ENCODE peak calls at places on chromosomes 4 and X, in seven cellular contexts. F is fibroblast of mammary gland, H is occipital lobe, V is D341Med, Z is pons, K is GM20000, A is HFF-Myc. S is an unnamed sample.

GRCh38 chr4:26268246-26268645 is 52.6 kb upstream of the RBPJ start:
- DNase-seq in A (no peak), V (no peak), H (no peak), K (no peak), F (no peak), Z (no peak), S (no peak)

GRCh38 chr4:109648266-109648996 is 54.8 kb downstream of the CASP6 start:
- DNase-seq in V (no peak), F (no peak), K (peak), Z (no peak), A (no peak), H (no peak), S (no peak)

GRCh38 chrX:46791927-46792825 is 33.3 kb upstream of the SLC9A7 start:
- DNase-seq in F (peak), V (no peak), A (peak), Z (no peak), K (peak), H (no peak), S (no peak)

GRCh38 chr4:76430519-76431388 is 4.3 kb upstream of the SHROOM3 start:
- DNase-seq in A (peak), H (no peak), Z (peak), K (peak), V (peak), F (peak), S (peak)

GRCh38 chr4:141455651-141456050 is 180.7 kb upstream of the IL15 start:
- DNase-seq in H (no peak), K (no peak), F (no peak), Z (no peak), V (no peak), A (no peak), S (no peak)

GRCh38 chr4:109649872-109650271 is 53.4 kb downstream of the CASP6 start:
- DNase-seq in V (no peak), F (no peak), A (no peak), K (peak), H (no peak), Z (no peak), S (peak)

GRCh38 chrX:73683236-73683859 is 120.4 kb downstream of the CHIC1 start:
- DNase-seq in H (no peak), V (no peak), K (no peak), A (no peak), Z (no peak), F (peak), S (no peak)

GRCh38 chr4:150828159-150828558 is 186.9 kb downstream of the LRBA start:
- DNase-seq in Z (no peak), K (peak), H (no peak), A (no peak), F (no peak), V (no peak), S (no peak)

GRCh38 chr4:145937990-145938611 is 522 bp downstream of the ZNF827 start:
- DNase-seq in Z (peak), K (peak), F (peak), H (no peak), A (no peak), V (peak), S (peak)

GRCh38 chr4:7487464-7487863 is 52.7 kb upstream of the PSAPL1 start:
- DNase-seq in A (no peak), V (peak), K (no peak), Z (no peak), F (no peak), H (no peak), S (no peak)

GRCh38 chr4:153684182-153685073 is at the start of gene TLR2:
- DNase-seq in V (peak), Z (peak), H (no peak), A (no peak), K (peak), F (peak), S (no peak)

GRCh38 chrX:39728025-39728424 is 369.7 kb downstream of the BCOR start:
- DNase-seq in H (no peak), K (no peak), A (peak), V (no peak), Z (no peak), F (peak), S (no peak)

GRCh38 chr4:164731827-164732474 is 22.0 kb upstream of the SMIM31 start:
- DNase-seq in V (peak), A (peak), F (peak), K (peak), Z (peak), H (peak), S (peak)

GRCh38 chr4:153741529-153741928 is 18.3 kb downstream of the RNF175 start:
- DNase-seq in Z (no peak), A (no peak), H (no peak), V (no peak), F (no peak), K (no peak), S (no peak)

GRCh38 chr4:184782731-184783472 is 42.9 kb downstream of the ACSL1 start:
- DNase-seq in A (no peak), V (no peak), H (no peak), F (no peak), Z (no peak), K (no peak), S (no peak)

S was measured in OCI-LY7.